ENCODE peak calls at places on chromosomes 11 and 22, in ten cellular contexts. One of them, this sample, is unnamed.
A peak's percentile ranks its signal among the peaks of the same experiment; 100 is the strongest.

GRCh38 chr11:61908730-61909622 is 8.4 kb downstream of the RAB3IL1 start:
- DNase-seq in neuronal stem cell: no peak
- DNase-seq in NCI-H2029: no peak
- DNase-seq in endothelial cell: no peak
- DNase-seq in MCF 10A: no peak
- DNase-seq in WTC11: peak; percentile 50
- DNase-seq in GM12891: no peak
- DNase-seq in activated CD4-positive, alpha-beta memory T cell treated with anti-CD3 and anti-CD28 coated beads for 36 hours: no peak
- DNase-seq in NCI-H1092 treated with DMSO at 0.1 percent for 48 hours: no peak
- DNase-seq in hypothalamus: no peak
- DNase-seq in this sample: no peak

GRCh38 chr11:3021125-3021524 is 29.0 kb upstream of the NAP1L4 start:
- DNase-seq in NCI-H1092 treated with DMSO at 0.1 percent for 48 hours: peak; percentile 43
- DNase-seq in hypothalamus: no peak
- DNase-seq in MCF 10A: peak; percentile 62
- DNase-seq in NCI-H2029: no peak
- DNase-seq in WTC11: peak; percentile 48
- DNase-seq in endothelial cell: peak; percentile 40
- DNase-seq in activated CD4-positive, alpha-beta memory T cell treated with anti-CD3 and anti-CD28 coated beads for 36 hours: peak; percentile 39
- DNase-seq in GM12891: peak; percentile 50
- DNase-seq in neuronal stem cell: peak; percentile 56
- DNase-seq in this sample: peak; percentile 18

GRCh38 chr11:34613462-34614183 is 7.3 kb upstream of the EHF start:
- DNase-seq in neuronal stem cell: no peak
- DNase-seq in WTC11: no peak
- DNase-seq in hypothalamus: no peak
- DNase-seq in endothelial cell: no peak
- DNase-seq in NCI-H2029: no peak
- DNase-seq in NCI-H1092 treated with DMSO at 0.1 percent for 48 hours: no peak
- DNase-seq in activated CD4-positive, alpha-beta memory T cell treated with anti-CD3 and anti-CD28 coated beads for 36 hours: no peak
- DNase-seq in GM12891: peak; percentile 38
- DNase-seq in MCF 10A: no peak
- DNase-seq in this sample: no peak

GRCh38 chr11:58075781-58076180 is 45.0 kb downstream of the OR6Q1 start:
- DNase-seq in activated CD4-positive, alpha-beta memory T cell treated with anti-CD3 and anti-CD28 coated beads for 36 hours: no peak
- DNase-seq in NCI-H1092 treated with DMSO at 0.1 percent for 48 hours: no peak
- DNase-seq in GM12891: no peak
- DNase-seq in endothelial cell: no peak
- DNase-seq in hypothalamus: no peak
- DNase-seq in neuronal stem cell: no peak
- DNase-seq in WTC11: no peak
- DNase-seq in NCI-H2029: no peak
- DNase-seq in MCF 10A: peak; percentile 68
- DNase-seq in this sample: no peak

GRCh38 chr11:97290444-97291041 is 900.7 kb downstream of the JRKL start:
- DNase-seq in WTC11: no peak
- DNase-seq in NCI-H2029: no peak
- DNase-seq in NCI-H1092 treated with DMSO at 0.1 percent for 48 hours: no peak
- DNase-seq in hypothalamus: no peak
- DNase-seq in activated CD4-positive, alpha-beta memory T cell treated with anti-CD3 and anti-CD28 coated beads for 36 hours: no peak
- DNase-seq in endothelial cell: no peak
- DNase-seq in neuronal stem cell: no peak
- DNase-seq in GM12891: no peak
- DNase-seq in MCF 10A: no peak
- DNase-seq in this sample: peak; percentile 34

GRCh38 chr11:69022268-69022667 is 9.2 kb upstream of the MRGPRF start:
- DNase-seq in activated CD4-positive, alpha-beta memory T cell treated with anti-CD3 and anti-CD28 coated beads for 36 hours: no peak
- DNase-seq in hypothalamus: no peak
- DNase-seq in neuronal stem cell: no peak
- DNase-seq in WTC11: no peak
- DNase-seq in GM12891: no peak
- DNase-seq in NCI-H2029: no peak
- DNase-seq in NCI-H1092 treated with DMSO at 0.1 percent for 48 hours: no peak
- DNase-seq in endothelial cell: no peak
- DNase-seq in MCF 10A: no peak
- DNase-seq in this sample: no peak

GRCh38 chr11:47800759-47801158 is 33.6 kb upstream of the FNBP4 start:
- DNase-seq in activated CD4-positive, alpha-beta memory T cell treated with anti-CD3 and anti-CD28 coated beads for 36 hours: no peak
- DNase-seq in MCF 10A: no peak
- DNase-seq in NCI-H1092 treated with DMSO at 0.1 percent for 48 hours: no peak
- DNase-seq in GM12891: no peak
- DNase-seq in endothelial cell: no peak
- DNase-seq in hypothalamus: no peak
- DNase-seq in NCI-H2029: no peak
- DNase-seq in neuronal stem cell: no peak
- DNase-seq in WTC11: no peak
- DNase-seq in this sample: no peak

GRCh38 chr11:2462986-2463765 is 18.4 kb downstream of the KCNQ1 start:
- DNase-seq in GM12891: no peak
- DNase-seq in NCI-H2029: peak; percentile 78
- DNase-seq in hypothalamus: no peak
- DNase-seq in activated CD4-positive, alpha-beta memory T cell treated with anti-CD3 and anti-CD28 coated beads for 36 hours: no peak
- DNase-seq in MCF 10A: no peak
- DNase-seq in neuronal stem cell: no peak
- DNase-seq in NCI-H1092 treated with DMSO at 0.1 percent for 48 hours: peak; percentile 41
- DNase-seq in endothelial cell: no peak
- DNase-seq in WTC11: no peak
- DNase-seq in this sample: peak; percentile 6

GRCh38 chr11:131025421-131026126 is 109.3 kb upstream of the SNX19 start:
- DNase-seq in NCI-H1092 treated with DMSO at 0.1 percent for 48 hours: no peak
- DNase-seq in NCI-H2029: no peak
- DNase-seq in activated CD4-positive, alpha-beta memory T cell treated with anti-CD3 and anti-CD28 coated beads for 36 hours: no peak
- DNase-seq in MCF 10A: no peak
- DNase-seq in neuronal stem cell: no peak
- DNase-seq in hypothalamus: no peak
- DNase-seq in WTC11: no peak
- DNase-seq in endothelial cell: no peak
- DNase-seq in GM12891: no peak
- DNase-seq in this sample: no peak

GRCh38 chr11:124749920-124750319 is 2.1 kb downstream of the VSIG2 start:
- DNase-seq in neuronal stem cell: no peak
- DNase-seq in WTC11: no peak
- DNase-seq in endothelial cell: no peak
- DNase-seq in GM12891: no peak
- DNase-seq in hypothalamus: no peak
- DNase-seq in NCI-H2029: no peak
- DNase-seq in activated CD4-positive, alpha-beta memory T cell treated with anti-CD3 and anti-CD28 coated beads for 36 hours: no peak
- DNase-seq in NCI-H1092 treated with DMSO at 0.1 percent for 48 hours: no peak
- DNase-seq in MCF 10A: no peak
- DNase-seq in this sample: no peak

GRCh38 chr22:41028841-41029240 is 63.6 kb upstream of the EP300 start:
- DNase-seq in endothelial cell: no peak
- DNase-seq in WTC11: no peak
- DNase-seq in hypothalamus: no peak
- DNase-seq in NCI-H2029: no peak
- DNase-seq in NCI-H1092 treated with DMSO at 0.1 percent for 48 hours: no peak
- DNase-seq in GM12891: no peak
- DNase-seq in neuronal stem cell: no peak
- DNase-seq in activated CD4-positive, alpha-beta memory T cell treated with anti-CD3 and anti-CD28 coated beads for 36 hours: no peak
- DNase-seq in MCF 10A: peak; percentile 90
- DNase-seq in this sample: no peak

GRCh38 chr11:9756461-9756860 is 92.6 kb downstream of the SWAP70 start:
- DNase-seq in NCI-H1092 treated with DMSO at 0.1 percent for 48 hours: no peak
- DNase-seq in activated CD4-positive, alpha-beta memory T cell treated with anti-CD3 and anti-CD28 coated beads for 36 hours: no peak
- DNase-seq in neuronal stem cell: no peak
- DNase-seq in NCI-H2029: no peak
- DNase-seq in hypothalamus: no peak
- DNase-seq in endothelial cell: no peak
- DNase-seq in WTC11: no peak
- DNase-seq in GM12891: no peak
- DNase-seq in MCF 10A: no peak
- DNase-seq in this sample: no peak

GRCh38 chr22:20656516-20656901 is 117.4 kb upstream of the SERPIND1 start:
- DNase-seq in NCI-H1092 treated with DMSO at 0.1 percent for 48 hours: no peak
- DNase-seq in WTC11: no peak
- DNase-seq in neuronal stem cell: no peak
- DNase-seq in GM12891: no peak
- DNase-seq in endothelial cell: no peak
- DNase-seq in activated CD4-positive, alpha-beta memory T cell treated with anti-CD3 and anti-CD28 coated beads for 36 hours: no peak
- DNase-seq in hypothalamus: no peak
- DNase-seq in MCF 10A: no peak
- DNase-seq in NCI-H2029: no peak
- DNase-seq in this sample: no peak

GRCh38 chr11:20368441-20368840 is 4.9 kb downstream of the HTATIP2 start:
- DNase-seq in WTC11: no peak
- DNase-seq in hypothalamus: no peak
- DNase-seq in GM12891: no peak
- DNase-seq in MCF 10A: peak; percentile 70
- DNase-seq in NCI-H2029: no peak
- DNase-seq in endothelial cell: no peak
- DNase-seq in neuronal stem cell: no peak
- DNase-seq in NCI-H1092 treated with DMSO at 0.1 percent for 48 hours: no peak
- DNase-seq in activated CD4-positive, alpha-beta memory T cell treated with anti-CD3 and anti-CD28 coated beads for 36 hours: no peak
- DNase-seq in this sample: no peak

GRCh38 chr22:19756288-19757128 is 4.1 kb upstream of the TBX1 start:
- DNase-seq in NCI-H1092 treated with DMSO at 0.1 percent for 48 hours: peak; percentile 18
- DNase-seq in activated CD4-positive, alpha-beta memory T cell treated with anti-CD3 and anti-CD28 coated beads for 36 hours: peak; percentile 78
- DNase-seq in neuronal stem cell: no peak
- DNase-seq in hypothalamus: no peak
- DNase-seq in GM12891: peak; percentile 86
- DNase-seq in NCI-H2029: peak; percentile 28
- DNase-seq in WTC11: peak; percentile 70
- DNase-seq in MCF 10A: peak; percentile 75
- DNase-seq in endothelial cell: no peak
- DNase-seq in this sample: peak; percentile 19

GRCh38 chr11:92703431-92703830 is 266.0 kb upstream of the MTNR1B start:
- DNase-seq in MCF 10A: no peak
- DNase-seq in endothelial cell: no peak
- DNase-seq in WTC11: no peak
- DNase-seq in activated CD4-positive, alpha-beta memory T cell treated with anti-CD3 and anti-CD28 coated beads for 36 hours: no peak
- DNase-seq in NCI-H1092 treated with DMSO at 0.1 percent for 48 hours: no peak
- DNase-seq in NCI-H2029: no peak
- DNase-seq in GM12891: no peak
- DNase-seq in neuronal stem cell: no peak
- DNase-seq in hypothalamus: no peak
- DNase-seq in this sample: no peak

GRCh38 chr11:3189193-3189843 is 24.2 kb upstream of the OSBPL5 start:
- DNase-seq in neuronal stem cell: no peak
- DNase-seq in WTC11: no peak
- DNase-seq in hypothalamus: no peak
- DNase-seq in NCI-H2029: no peak
- DNase-seq in endothelial cell: no peak
- DNase-seq in GM12891: no peak
- DNase-seq in MCF 10A: no peak
- DNase-seq in NCI-H1092 treated with DMSO at 0.1 percent for 48 hours: no peak
- DNase-seq in activated CD4-positive, alpha-beta memory T cell treated with anti-CD3 and anti-CD28 coated beads for 36 hours: no peak
- DNase-seq in this sample: no peak

This sample was measured in NCI-H345.